ENCODE peak calls at places on chromosomes 3 and 15, in five cellular contexts. V is H1, S is NT2/D1, X is GM12878, W is HepG2. J is an unnamed sample.
A peak's percentile ranks its signal among the peaks of the same experiment; 100 is the strongest.

GRCh38 chr3:129606522-129607390 is at the start of gene PLXND1:
- DNase-seq in V (peak; percentile 78), S (no peak), X (no peak), W (no peak), J (peak; percentile 77)

GRCh38 chr15:51931638-51932037 is 39.9 kb downstream of the LEO1 start:
- DNase-seq in V (no peak), S (no peak), X (no peak), W (no peak), J (no peak)

GRCh38 chr15:82572986-82573385 is 32.7 kb upstream of the RPS17 start:
- DNase-seq in V (no peak), S (no peak), X (no peak), W (no peak), J (no peak)

GRCh38 chr15:43204016-43204901 is 16.6 kb downstream of the EPB42 start:
- DNase-seq in V (peak; percentile 67), S (no peak), X (no peak), W (peak; percentile 53), J (peak; percentile 58)

GRCh38 chr3:100403956-100404548 is 2.7 kb downstream of the LNP1 start:
- DNase-seq in V (no peak), S (no peak), X (no peak), W (no peak), J (no peak)

GRCh38 chr3:179852117-179852886 is 184.4 kb downstream of the PEX5L start:
- DNase-seq in V (no peak), S (no peak), X (no peak), W (peak; percentile 10), J (no peak)

GRCh38 chr3:101976473-101976872 is 127.2 kb downstream of the NFKBIZ start:
- DNase-seq in V (no peak), S (no peak), X (peak; percentile 74), W (no peak), J (no peak)

GRCh38 chr3:158794936-158795518 is 6.8 kb upstream of the MFSD1 start:
- DNase-seq in V (no peak), S (no peak), X (no peak), W (peak; percentile 32), J (peak; percentile 32)

GRCh38 chr15:46316024-46316423 is 681.2 kb downstream of the SQOR start:
- DNase-seq in V (no peak), S (no peak), X (no peak), W (no peak), J (no peak)

GRCh38 chr3:30408105-30408557 is 198.3 kb upstream of the TGFBR2 start:
- DNase-seq in V (no peak), S (no peak), X (no peak), W (no peak), J (no peak)

GRCh38 chr15:48332642-48333034 is 1.4 kb downstream of the DUT start:
- DNase-seq in V (no peak), S (no peak), X (no peak), W (no peak), J (no peak)

GRCh38 chr15:78739996-78740903 is 71.0 kb downstream of the ADAMTS7 start:
- DNase-seq in V (peak; percentile 96), S (peak; percentile 58), X (no peak), W (peak; percentile 57), J (no peak)

GRCh38 chr3:71493372-71493771 is 90.2 kb downstream of the FOXP1 start:
- DNase-seq in V (no peak), S (no peak), X (no peak), W (no peak), J (no peak)

GRCh38 chr3:11914651-11915050 is 68.0 kb upstream of the TAMM41 start:
- DNase-seq in V (no peak), S (no peak), X (no peak), W (no peak), J (no peak)

GRCh38 chr3:141174683-141175082 is 56.9 kb upstream of the PXYLP1 start:
- DNase-seq in V (no peak), S (no peak), X (no peak), W (no peak), J (no peak)

GRCh38 chr3:47464603-47465002 is 11.1 kb downstream of the SCAP start:
- DNase-seq in V (no peak), S (no peak), X (no peak), W (no peak), J (no peak)

GRCh38 chr3:132134611-132135010 is 99.8 kb upstream of the CPNE4 start:
- DNase-seq in V (no peak), S (no peak), X (no peak), W (no peak), J (no peak)

GRCh38 chr15:81939604-81940440 is 106.0 kb downstream of the MEX3B start:
- DNase-seq in V (peak; percentile 53), S (peak; percentile 38), X (no peak), W (peak; percentile 19), J (peak; percentile 35)

GRCh38 chr15:38050529-38050928 is 116.1 kb downstream of the TMCO5A start:
- DNase-seq in V (no peak), S (no peak), X (no peak), W (no peak), J (no peak)

GRCh38 chr15:71547066-71547465 is 263.3 kb upstream of the NR2E3 start:
- DNase-seq in V (no peak), S (no peak), X (no peak), W (no peak), J (peak; percentile 40)

GRCh38 chr3:61769266-61769665 is 207.9 kb downstream of the PTPRG start:
- DNase-seq in V (no peak), S (no peak), X (no peak), W (no peak), J (no peak)

GRCh38 chr15:51156957-51157356 is 62.3 kb upstream of the TNFAIP8L3 start:
- DNase-seq in V (no peak), S (no peak), X (no peak), W (no peak), J (no peak)

GRCh38 chr3:6861331-6861988 is 545 bp downstream of the GRM7 start:
- DNase-seq in V (peak; percentile 79), S (no peak), X (no peak), W (no peak), J (no peak)

GRCh38 chr15:74234598-74234875 is 1.6 kb upstream of the CCDC33 start:
- DNase-seq in V (no peak), S (no peak), X (no peak), W (no peak), J (no peak)

GRCh38 chr3:38479431-38480092 is 16.6 kb upstream of the EXOG start:
- DNase-seq in V (no peak), S (no peak), X (no peak), W (peak; percentile 47), J (peak; percentile 63)

GRCh38 chr3:25350741-25351140 is 77.3 kb upstream of the RARB start:
- DNase-seq in V (no peak), S (no peak), X (no peak), W (no peak), J (no peak)

GRCh38 chr3:25348996-25349576 is 79.0 kb upstream of the RARB start:
- DNase-seq in V (no peak), S (no peak), X (no peak), W (no peak), J (no peak)

GRCh38 chr3:25349828-25350227 is 78.2 kb upstream of the RARB start:
- DNase-seq in V (no peak), S (no peak), X (no peak), W (no peak), J (no peak)

GRCh38 chr3:25355034-25355898 is 72.8 kb upstream of the RARB start:
- DNase-seq in V (no peak), S (no peak), X (no peak), W (no peak), J (no peak)

DNA sequence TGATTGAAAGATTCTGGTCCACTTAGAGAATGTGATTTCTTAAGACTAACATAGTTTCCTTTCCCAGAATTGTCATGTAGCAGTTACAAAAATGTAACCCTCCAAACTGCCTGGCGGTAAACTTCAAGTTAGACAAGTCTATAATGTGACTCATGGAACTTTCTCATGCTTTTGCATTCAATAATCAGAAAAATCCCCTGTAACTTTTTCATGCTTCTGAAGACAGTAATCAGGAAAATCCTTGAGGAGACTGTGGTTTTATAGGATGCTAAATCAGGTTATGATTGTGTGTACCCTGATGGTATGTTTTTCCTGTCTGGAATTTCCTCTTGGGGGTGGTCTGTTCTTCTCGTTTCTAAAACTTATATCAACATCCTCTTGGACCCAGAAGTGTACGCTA is 74.0 kb upstream of the RARB start:
- DNase-seq in V (no peak), S (no peak), X (no peak), W (no peak), J (no peak)
- TF ChIP-seq SUZ12 in V (no peak), S (no peak), X (no peak), W (no peak), J (no peak)

GRCh38 chr15:91357527-91357926 is 257.5 kb downstream of the SV2B start:
- DNase-seq in V (no peak), S (no peak), X (no peak), W (no peak), J (no peak)
- TF ChIP-seq SUZ12 in V (no peak), S (no peak), X (no peak), W (no peak), J (no peak)

GRCh38 chr3:4906107-4906621 is 73.1 kb upstream of the BHLHE40 start:
- DNase-seq in V (no peak), S (peak; percentile 36), X (no peak), W (no peak), J (no peak)

GRCh38 chr3:4907647-4908046 is 71.6 kb upstream of the BHLHE40 start:
- DNase-seq in V (no peak), S (no peak), X (no peak), W (no peak), J (no peak)

GRCh38 chr3:4907050-4907449 is 72.2 kb upstream of the BHLHE40 start:
- DNase-seq in V (no peak), S (no peak), X (no peak), W (no peak), J (no peak)

GRCh38 chr3:4908769-4909156 is 70.5 kb upstream of the BHLHE40 start:
- DNase-seq in V (no peak), S (no peak), X (no peak), W (no peak), J (no peak)

DNA sequence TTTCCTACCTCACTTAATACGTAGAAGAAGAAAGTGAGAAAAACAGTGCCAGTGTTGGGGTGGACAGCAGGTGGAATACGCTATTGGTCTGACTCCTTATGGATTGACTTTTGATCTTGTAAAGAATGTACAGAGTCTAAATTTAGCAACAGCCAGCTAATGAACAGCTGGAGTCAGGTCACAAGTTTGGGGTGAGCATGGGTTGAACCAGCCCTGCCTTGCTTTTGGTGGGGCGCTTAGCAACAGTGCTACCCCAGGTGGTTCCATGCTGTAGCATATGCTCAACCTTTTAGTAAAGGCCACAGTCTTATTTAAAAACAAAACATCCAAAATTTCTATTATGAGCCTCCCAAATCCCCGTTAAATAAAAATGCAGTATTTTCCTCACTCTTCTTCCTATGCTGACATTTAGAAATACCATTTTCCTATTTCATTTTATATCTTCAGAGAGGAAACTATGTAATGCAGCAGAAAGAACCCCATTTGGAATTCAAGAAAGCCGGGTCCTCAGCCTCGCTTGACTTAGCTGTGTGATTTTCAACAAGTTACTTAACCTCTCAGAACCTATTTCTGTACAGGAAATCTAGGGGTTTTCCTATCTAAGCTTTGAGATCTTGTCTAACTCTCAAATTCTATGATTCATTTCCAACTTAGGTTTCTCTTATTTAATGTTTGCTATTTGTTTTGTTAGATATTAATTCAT is 71.0 kb upstream of the BHLHE40 start:
- DNase-seq in V (no peak), S (no peak), X (no peak), W (no peak), J (no peak)
- TF ChIP-seq SUZ12 in V (no peak), S (no peak), X (no peak), W (no peak), J (no peak)

DNA sequence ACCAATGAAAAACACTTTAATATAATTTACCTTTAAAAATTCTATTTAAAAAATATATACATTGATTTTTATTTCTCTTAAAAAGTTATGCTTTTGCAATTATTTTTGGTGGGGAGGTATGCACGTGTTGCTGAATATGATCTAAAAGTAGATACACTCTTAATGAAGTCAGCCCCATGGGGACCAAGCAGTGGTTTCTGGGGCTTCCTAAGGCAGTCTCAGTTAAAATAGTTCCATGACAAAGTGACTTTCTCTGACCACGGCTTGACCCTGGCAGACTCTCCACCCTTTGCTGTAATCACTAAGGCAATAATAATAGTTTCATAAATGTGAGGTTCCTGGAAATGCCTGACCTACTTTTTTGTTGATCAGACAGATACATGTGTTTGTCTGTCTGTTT is 50.4 kb downstream of the CCR4 start:
- DNase-seq in V (no peak), S (no peak), X (no peak), W (no peak), J (no peak)
- TF ChIP-seq SUZ12 in V (no peak), S (no peak), X (no peak), W (no peak), J (no peak)